ENCODE peak calls at places on chromosomes 5 and 9, in four cellular contexts. C is H1, X is K562, N is GM12878. A is an unnamed sample.

GRCh38 chr9:21830589-21830988 is 28.2 kb downstream of the MTAP start:
- DNase-seq in C (no peak), N (no peak), X (no peak), A (peak)

GRCh38 chr5:170263906-170264305 is 31.1 kb downstream of the C5orf58 start:
- DNase-seq in C (no peak), X (no peak), N (no peak), A (no peak)

GRCh38 chr5:10036136-10036535 is 213.6 kb downstream of the ATPSCKMT start:
- DNase-seq in X (no peak), C (no peak), N (no peak), A (peak)

GRCh38 chr9:99515874-99516656 is 294.0 kb downstream of the SEC61B start:
- DNase-seq in N (peak), C (no peak), X (no peak), A (no peak)

GRCh38 chr9:37676411-37676830 is 25.7 kb downstream of the FRMPD1 start:
- DNase-seq in X (no peak), N (no peak), C (no peak), A (no peak)

GRCh38 chr5:114789773-114790402 is 379.8 kb downstream of the TRIM36 start:
- DNase-seq in N (no peak), C (no peak), X (no peak), A (no peak)

GRCh38 chr9:13865869-13866268 is 448.1 kb downstream of the NFIB start:
- DNase-seq in N (no peak), C (no peak), X (no peak), A (no peak)

GRCh38 chr9:75200892-75201470 is 112.7 kb downstream of the OSTF1 start:
- DNase-seq in N (no peak), C (no peak), X (peak), A (peak)

GRCh38 chr9:37410969-37411785 is 11.3 kb upstream of the GRHPR start:
- DNase-seq in X (peak), N (no peak), C (no peak), A (peak)

GRCh38 chr9:124769451-124770358 is 1.4 kb downstream of the NR6A1 start:
- DNase-seq in X (peak), N (no peak), C (no peak), A (no peak)

GRCh38 chr9:87007711-87008360 is 60.5 kb upstream of the GAS1 start:
- DNase-seq in N (no peak), C (no peak), X (no peak), A (peak)

GRCh38 chr9:133747309-133747708 is 9.2 kb upstream of the SARDH start:
- DNase-seq in N (no peak), C (no peak), X (no peak), A (no peak)

GRCh38 chr5:142548739-142549275 is 137.1 kb downstream of the FGF1 start:
- DNase-seq in X (peak), N (peak), C (peak), A (peak)

GRCh38 chr5:142976861-142977260 is 206.7 kb downstream of the ARHGAP26 start:
- DNase-seq in C (no peak), N (no peak), X (no peak), A (peak)

GRCh38 chr9:123651273-123651672 is 278.7 kb downstream of the DENND1A start:
- DNase-seq in C (no peak), X (no peak), N (no peak), A (no peak)

GRCh38 chr5:134459491-134459890 is 47.8 kb upstream of the CDKN2AIPNL start:
- DNase-seq in N (no peak), C (no peak), X (no peak), A (no peak)

GRCh38 chr5:59091965-59092364 is 509.1 kb downstream of the RAB3C start:
- DNase-seq in N (no peak), X (no peak), C (no peak), A (no peak)

GRCh38 chr5:59090323-59090722 is 507.4 kb downstream of the RAB3C start:
- DNase-seq in N (no peak), C (no peak), X (no peak), A (no peak)

GRCh38 chr5:59095480-59095879 is 512.6 kb downstream of the RAB3C start:
- DNase-seq in C (no peak), N (no peak), X (no peak), A (peak)

GRCh38 chr5:59093329-59093728 is 510.5 kb downstream of the RAB3C start:
- DNase-seq in C (no peak), N (no peak), X (no peak), A (peak)

GRCh38 chr5:59092758-59093157 is 509.9 kb downstream of the RAB3C start:
- DNase-seq in C (no peak), N (no peak), X (no peak), A (no peak)
- H2AFZ ChIP-seq in C (no peak), N (no peak), X (no peak), A (no peak)

GRCh38 chr5:107058239-107058638 is 612.5 kb downstream of the EFNA5 start:
- DNase-seq in N (no peak), X (no peak), C (no peak), A (no peak)

GRCh38 chr5:107056278-107056677 is 614.5 kb downstream of the EFNA5 start:
- DNase-seq in C (no peak), X (no peak), N (no peak), A (no peak)
- TF ChIP-seq CHD1 in C (no peak), X (no peak), N (no peak), A (no peak)

DNA sequence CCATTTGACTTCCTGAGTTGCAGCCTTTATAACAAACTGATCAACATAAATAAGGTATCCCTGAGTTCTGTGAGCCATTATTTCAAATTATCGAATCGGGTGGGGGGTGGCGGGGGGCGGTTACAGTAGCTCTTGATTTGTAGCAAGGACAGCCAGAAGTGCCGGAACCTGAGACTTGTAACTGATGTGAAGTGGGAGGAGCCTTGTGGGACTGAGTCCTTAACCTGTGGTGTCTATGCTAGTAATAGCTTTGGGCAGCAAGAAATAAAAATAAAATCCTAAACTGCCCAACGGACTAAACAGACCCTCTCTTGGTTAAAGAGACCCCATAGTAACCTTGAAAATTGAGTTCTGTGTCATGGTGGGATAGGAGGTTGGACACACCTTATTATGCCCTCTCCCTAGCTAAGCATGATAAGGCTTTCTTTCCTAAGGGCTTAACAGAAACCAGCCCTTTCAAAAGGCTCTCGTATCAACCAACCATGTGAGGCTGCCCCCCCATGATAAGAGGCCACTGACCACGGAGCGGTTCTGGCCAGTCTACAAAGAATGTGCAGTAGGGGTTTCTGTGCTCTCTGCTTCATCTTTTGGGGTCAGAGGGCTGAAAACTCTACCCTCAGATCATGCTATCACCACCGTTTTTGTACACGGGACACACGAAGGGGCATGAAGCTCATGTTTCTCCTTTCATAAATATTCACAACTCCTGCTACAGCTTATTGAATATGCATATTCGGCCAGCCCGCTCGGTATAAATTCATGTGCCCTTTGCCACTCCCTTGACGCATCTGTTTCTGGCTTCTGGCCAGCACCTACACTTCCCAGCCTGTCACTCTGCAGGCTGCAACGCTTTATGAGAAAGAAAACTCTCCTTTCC is 39.5 kb upstream of the IQGAP2 start:
- DNase-seq in N (no peak), C (no peak), X (peak), A (no peak)
- H2AFZ ChIP-seq in N (no peak), C (no peak), X (peak), A (no peak)

GRCh38 chr5:108516771-108517170 is 134.9 kb upstream of the FBXL17 start:
- DNase-seq in N (no peak), C (no peak), X (no peak), A (no peak)
- TF ChIP-seq CHD1 in N (no peak), C (no peak), X (no peak), A (no peak)

A was measured in IMR-90.